ENCODE peak calls at places on chromosomes 3 and 15, in four cellular contexts. E is H1, P is K562, G is HepG2. T is an unnamed sample.
A peak's percentile ranks its signal among the peaks of the same experiment; 100 is the strongest.

GRCh38 chr3:55780913-55781312 is 293.8 kb upstream of the WNT5A start:
- DNase-seq in E (no peak), P (no peak), G (no peak), T (no peak)

GRCh38 chr3:172782235-172782634 is 31.7 kb downstream of the ECT2 start:
- DNase-seq in E (no peak), P (no peak), G (no peak), T (no peak)

GRCh38 chr3:98817546-98817945 is 54.4 kb downstream of the ST3GAL6 start:
- DNase-seq in E (no peak), P (peak; percentile 51), G (peak; percentile 31), T (peak; percentile 59)

GRCh38 chr3:38519651-38520050 is 23.5 kb downstream of the EXOG start:
- DNase-seq in E (no peak), P (peak; percentile 51), G (no peak), T (no peak)

GRCh38 chr3:190810957-190811356 is 51.5 kb downstream of the GMNC start:
- DNase-seq in E (no peak), P (no peak), G (no peak), T (no peak)

GRCh38 chr3:104316118-104316517 is 1050.6 kb upstream of the ALCAM start:
- DNase-seq in E (no peak), P (no peak), G (no peak), T (no peak)

GRCh38 chr15:27694506-27695077 is 404.5 kb downstream of the OCA2 start:
- DNase-seq in E (no peak), P (no peak), G (peak; percentile 9), T (no peak)

GRCh38 chr3:136036306-136036705 is 70.8 kb downstream of the PPP2R3A start:
- DNase-seq in E (no peak), P (no peak), G (no peak), T (no peak)

GRCh38 chr15:31327674-31328424 is 1.2 kb downstream of the KLF13 start:
- DNase-seq in E (no peak), P (peak; percentile 64), G (peak; percentile 21), T (peak; percentile 38)

GRCh38 chr15:38522922-38523321 is 41.7 kb downstream of the RASGRP1 start:
- DNase-seq in E (no peak), P (no peak), G (no peak), T (no peak)

GRCh38 chr3:185939721-185940120 is 1.9 kb upstream of the TRA2B start:
- DNase-seq in E (no peak), P (no peak), G (no peak), T (no peak)

GRCh38 chr15:100438570-100438969 is 90.2 kb downstream of the CERS3 start:
- DNase-seq in E (no peak), P (peak; percentile 30), G (no peak), T (no peak)

GRCh38 chr15:31324739-31325431 is 1.8 kb upstream of the KLF13 start:
- DNase-seq in E (no peak), P (no peak), G (no peak), T (no peak)

GRCh38 chr3:24237971-24238767 is 256.5 kb downstream of the THRB start:
- DNase-seq in E (peak; percentile 10), P (peak; percentile 85), G (peak; percentile 64), T (peak; percentile 78)

GRCh38 chr3:24137958-24138875 is 193.1 kb downstream of the NR1D2 start:
- DNase-seq in E (no peak), P (peak; percentile 21), G (no peak), T (no peak)

GRCh38 chr3:16410659-16411058 is 102.8 kb downstream of the RFTN1 start:
- DNase-seq in E (no peak), P (no peak), G (no peak), T (no peak)

GRCh38 chr3:32303051-32303786 is 64.7 kb downstream of the CMTM8 start:
- DNase-seq in E (no peak), P (no peak), G (no peak), T (no peak)

GRCh38 chr3:24020036-24020691 is 75.1 kb downstream of the NR1D2 start:
- DNase-seq in E (no peak), P (no peak), G (no peak), T (no peak)

GRCh38 chr3:23752126-23752525 is 53.6 kb upstream of the UBE2E1 start:
- DNase-seq in E (no peak), P (peak; percentile 8), G (no peak), T (no peak)

GRCh38 chr3:21502631-21503030 is 248.4 kb downstream of the ZNF385D start:
- DNase-seq in E (no peak), P (no peak), G (no peak), T (no peak)

GRCh38 chr15:33160054-33160453 is 34.5 kb downstream of the FMN1 start:
- DNase-seq in E (no peak), P (no peak), G (no peak), T (peak; percentile 20)

GRCh38 chr15:82917252-82917651 is 35.3 kb downstream of the HOMER2 start:
- DNase-seq in E (no peak), P (no peak), G (no peak), T (no peak)

GRCh38 chr3:142973217-142974009 is 9.9 kb upstream of the PAQR9 start:
- DNase-seq in E (no peak), P (no peak), G (no peak), T (no peak)

GRCh38 chr15:31782016-31782783 is 248.1 kb upstream of the CHRNA7 start:
- DNase-seq in E (no peak), P (no peak), G (no peak), T (no peak)

GRCh38 chr15:82303956-82304640 is 41.5 kb downstream of the SAXO2 start:
- DNase-seq in E (no peak), P (no peak), G (no peak), T (no peak)

GRCh38 chr15:94441782-94442181 is 210.4 kb downstream of the MCTP2 start:
- DNase-seq in E (no peak), P (no peak), G (no peak), T (no peak)

DNA sequence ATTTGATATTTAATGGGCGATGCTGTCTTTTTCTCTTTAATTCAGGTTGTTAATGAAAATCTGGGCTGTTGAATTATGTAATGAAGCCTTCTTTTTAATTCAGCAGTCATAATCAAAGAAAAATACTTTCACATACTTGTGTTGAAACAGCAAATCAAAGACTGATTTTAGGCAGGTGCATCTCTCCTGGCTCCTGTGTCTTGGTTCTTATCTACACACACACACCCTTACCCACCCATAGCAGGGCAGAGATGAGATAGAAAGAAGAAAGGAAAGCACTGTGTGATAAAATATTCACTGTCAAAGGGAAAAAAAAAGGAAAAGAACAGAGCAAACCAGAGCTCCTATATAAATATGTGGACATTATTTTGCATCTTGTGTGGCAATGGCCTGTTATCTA is 130.6 kb upstream of the CGNL1 start:
- DNase-seq in E (no peak), P (no peak), G (no peak), T (no peak)
- TF ChIP-seq JUN in E (no peak), P (no peak), G (no peak), T (no peak)

DNA sequence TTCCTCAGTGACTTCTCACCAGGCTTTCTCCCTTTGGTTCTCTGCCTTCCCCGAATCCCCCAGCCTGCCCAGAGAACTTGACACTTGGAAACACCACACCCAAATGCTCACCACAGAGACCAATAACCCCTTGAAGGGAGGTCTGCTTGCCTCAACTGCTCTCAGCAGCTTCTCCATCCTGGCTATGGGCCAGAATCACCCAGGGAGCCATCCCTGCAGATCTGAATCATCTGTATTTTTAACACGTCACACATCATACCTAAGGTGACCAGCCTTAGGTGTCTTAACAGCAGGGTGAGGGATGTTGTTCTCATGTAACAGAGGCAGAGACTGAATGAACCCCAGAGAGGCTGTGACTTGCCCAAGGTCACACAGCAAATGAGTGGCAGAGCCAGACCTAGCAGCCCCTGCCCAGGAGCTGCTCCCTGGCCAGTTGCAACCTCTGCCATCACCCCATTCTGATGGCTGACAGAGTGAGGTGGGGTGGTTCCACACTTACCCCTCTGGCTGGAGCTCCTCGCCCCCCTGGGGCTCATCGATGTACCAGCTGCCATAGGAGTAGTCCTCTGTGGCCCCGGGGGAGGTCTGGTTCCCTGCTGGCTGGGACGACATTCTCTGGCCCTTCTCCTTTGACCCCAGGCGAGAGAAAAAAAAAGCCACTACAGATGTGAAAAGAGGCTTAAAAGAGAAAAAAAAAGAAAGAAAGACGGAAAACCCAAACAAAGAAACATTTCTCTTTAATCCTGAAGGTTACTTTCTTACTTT is 749 bp downstream of the STRA6 start:
- DNase-seq in E (no peak), P (no peak), G (no peak), T (no peak)
- TF ChIP-seq MAFK in E (no peak), P (no peak), G (no peak), T (no peak)

DNA sequence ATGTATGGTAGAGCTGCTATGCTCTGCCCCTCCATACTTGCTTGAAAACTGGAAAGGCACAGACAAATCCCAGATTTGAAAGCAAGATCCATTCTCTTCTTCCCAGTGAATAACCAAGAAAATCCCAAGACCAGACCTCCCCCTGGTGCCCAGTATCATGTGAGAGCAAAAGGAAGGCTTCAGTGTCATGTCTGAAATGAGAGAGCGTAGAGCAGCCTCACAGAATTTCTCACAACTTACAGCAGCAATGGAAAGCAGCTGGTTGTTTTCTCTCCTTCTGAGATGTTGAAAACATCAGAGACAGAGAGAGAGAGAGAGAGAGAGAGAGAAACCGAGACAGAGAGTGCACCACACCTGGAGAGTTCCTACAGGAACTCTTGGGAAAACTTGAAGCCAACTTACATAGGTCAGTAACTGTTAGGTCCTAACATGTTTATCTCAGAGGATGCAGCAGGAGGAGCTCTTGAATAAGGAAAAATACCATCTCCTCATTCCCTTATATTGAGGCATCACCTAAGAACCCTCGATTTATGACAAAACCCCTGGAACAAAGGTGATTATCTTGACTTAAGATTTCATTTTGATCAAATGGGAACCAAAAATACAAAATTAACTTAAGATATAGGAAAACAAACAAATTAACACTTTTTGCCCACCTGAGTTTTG is 273.3 kb downstream of the NSUN3 start:
- DNase-seq in E (no peak), P (no peak), G (peak; percentile 18), T (peak; percentile 60)
- TF ChIP-seq JUN in E (no peak), P (no peak), G (no peak), T (no peak)

GRCh38 chr15:22850055-22850454 is 11.6 kb downstream of the NIPA2 start:
- DNase-seq in E (no peak), P (no peak), G (no peak), T (no peak)
- TF ChIP-seq MAFK in E (no peak), P (no peak), G (no peak), T (no peak)

DNA sequence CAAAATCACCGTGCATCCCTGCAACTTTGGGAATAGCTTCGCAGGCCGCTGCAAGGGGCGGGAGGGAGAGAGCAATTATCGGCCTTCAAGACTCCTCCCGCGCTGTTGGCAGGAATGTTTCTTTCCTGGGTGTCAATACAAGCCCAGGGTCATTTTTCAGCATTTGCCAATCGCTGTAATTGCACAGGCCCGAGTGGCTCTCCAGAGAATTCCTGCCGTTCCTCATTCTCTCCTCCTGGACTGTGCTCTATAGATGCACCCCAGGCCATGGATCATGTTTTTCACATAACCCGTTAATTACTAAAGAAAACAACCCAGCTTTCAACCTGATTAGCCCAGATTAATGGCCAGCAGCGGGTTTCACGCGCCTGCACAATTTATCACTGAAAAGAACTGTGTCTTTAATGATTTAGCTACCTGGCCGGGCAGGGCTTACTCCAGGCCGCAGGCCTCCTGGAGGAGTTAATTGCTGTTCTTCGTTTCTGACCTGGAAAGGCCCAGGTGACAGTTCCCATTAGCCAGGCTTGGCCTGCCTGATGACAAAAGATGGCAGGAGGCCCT is 144.3 kb downstream of the OPA1 start:
- DNase-seq in E (no peak), P (no peak), G (no peak), T (no peak)
- TF ChIP-seq JUN in E (no peak), P (no peak), G (no peak), T (no peak)

GRCh38 chr3:138835177-138835757 is 539 bp upstream of the PIK3CB start:
- DNase-seq in E (no peak), P (no peak), G (no peak), T (no peak)
- TF ChIP-seq MAFK in E (no peak), P (no peak), G (no peak), T (no peak)